ENCODE peak calls at places on chromosomes 6 and 20, in six cellular contexts. J is neural progenitor cell, T is sigmoid colon, H is tibial nerve, B is NB4, Z is AG10803. A is an unnamed sample.

GRCh38 chr6:19837511-19838441 is 606 bp downstream of the ID4 start:
- DNase-seq in J (peak), T (peak), H (no peak), B (no peak), Z (peak), A (no peak)

GRCh38 chr6:114364295-114364694 is 21.5 kb upstream of the HS3ST5 start:
- DNase-seq in J (peak), T (no peak), H (no peak), B (no peak), Z (no peak), A (no peak)

GRCh38 chr6:26205625-26206574 is 118.7 kb downstream of the HFE start:
- DNase-seq in J (no peak), T (no peak), H (no peak), B (peak), Z (peak), A (no peak)

GRCh38 chr20:699811-700338 is 24.3 kb upstream of the SCRT2 start:
- DNase-seq in J (peak), T (no peak), H (no peak), B (no peak), Z (no peak), A (no peak)

GRCh38 chr6:106997392-106998257 is 23.1 kb upstream of the CD24 start:
- DNase-seq in J (peak), T (no peak), H (no peak), B (peak), Z (peak), A (no peak)

GRCh38 chr6:39137235-39137634 is 22.2 kb upstream of the SAYSD1 start:
- DNase-seq in J (peak), T (no peak), H (no peak), B (peak), Z (peak), A (no peak)

GRCh38 chr20:20083796-20084195 is 31.5 kb downstream of the CFAP61 start:
- DNase-seq in J (peak), T (no peak), H (no peak), B (peak), Z (peak), A (no peak)

GRCh38 chr20:58349586-58349985 is 39.4 kb upstream of the VAPB start:
- DNase-seq in J (no peak), T (no peak), H (no peak), B (no peak), Z (peak), A (no peak)

GRCh38 chr20:18477218-18477617 is 10.0 kb downstream of the POLR3F start:
- DNase-seq in J (no peak), T (no peak), H (no peak), B (no peak), Z (no peak), A (no peak)

GRCh38 chr20:24878657-24879056 is 70.4 kb upstream of the CST7 start:
- DNase-seq in J (no peak), T (peak), H (no peak), B (no peak), Z (no peak), A (no peak)

DNA sequence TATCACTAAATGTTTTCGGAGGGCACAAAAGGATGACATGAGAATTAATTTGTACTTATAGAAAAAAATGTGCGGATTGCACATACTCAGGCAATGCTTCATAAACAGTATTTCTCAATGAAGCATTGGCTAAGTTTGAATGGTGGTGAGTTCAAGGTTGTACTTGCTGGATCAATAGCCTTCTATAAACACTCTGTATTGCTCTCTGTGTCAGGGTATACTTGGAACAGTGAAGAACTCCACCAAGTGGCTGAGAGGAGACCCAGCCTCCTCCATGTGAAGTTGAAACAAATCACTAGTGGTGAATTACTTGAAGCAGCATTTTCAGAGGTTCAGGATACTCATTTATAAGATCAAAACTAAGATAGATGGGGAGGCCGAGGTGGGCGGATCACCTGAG is 360.6 kb downstream of the RIMS1 start:
- DNase-seq in J (peak), T (no peak), H (no peak), B (peak), Z (no peak), A (no peak)
- TF ChIP-seq CTCF in J (peak), T (no peak), H (no peak), B (no peak), Z (no peak), A (peak)

GRCh38 chr20:61534346-61534745 is 282.3 kb downstream of the CDH4 start:
- DNase-seq in J (no peak), T (no peak), H (no peak), B (no peak), Z (no peak), A (peak)
- TF ChIP-seq CTCF in J (no peak), T (no peak), H (no peak), B (no peak), Z (no peak), A (no peak)

DNA sequence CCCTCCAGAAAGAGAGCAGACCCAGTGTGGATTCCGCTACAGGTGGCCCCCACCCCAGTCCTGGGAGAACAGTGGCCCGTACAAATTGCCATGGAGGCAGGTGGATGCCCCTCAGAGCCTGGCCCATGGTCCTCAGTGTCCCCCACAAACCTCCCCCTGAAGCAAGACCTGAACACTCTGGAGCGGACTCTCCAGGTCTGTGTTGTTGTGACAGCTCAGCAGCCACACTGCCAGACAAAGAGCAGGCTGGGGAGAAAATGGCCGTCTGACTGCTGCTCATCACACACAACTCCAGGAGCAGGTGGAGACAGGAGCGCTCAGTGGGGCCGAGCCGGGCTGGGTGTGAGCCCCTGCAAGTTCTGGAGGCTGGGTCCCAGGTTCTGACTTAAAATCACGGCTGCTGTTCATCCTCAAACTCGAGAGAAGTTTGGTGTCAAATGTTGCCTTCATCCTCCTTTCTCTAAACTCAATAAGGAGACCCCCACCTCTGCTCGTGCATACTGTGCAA is 241.8 kb downstream of the CDH4 start:
- DNase-seq in J (no peak), T (no peak), H (no peak), B (no peak), Z (no peak), A (no peak)
- TF ChIP-seq CTCF in J (no peak), T (no peak), H (no peak), B (no peak), Z (no peak), A (no peak)

GRCh38 chr20:53660947-53661381 is 67.3 kb upstream of the ZNF217 start:
- DNase-seq in J (no peak), T (no peak), H (no peak), B (no peak), Z (peak), A (no peak)
- TF ChIP-seq CTCF in J (no peak), T (no peak), H (no peak), B (no peak), Z (no peak), A (no peak)

DNA sequence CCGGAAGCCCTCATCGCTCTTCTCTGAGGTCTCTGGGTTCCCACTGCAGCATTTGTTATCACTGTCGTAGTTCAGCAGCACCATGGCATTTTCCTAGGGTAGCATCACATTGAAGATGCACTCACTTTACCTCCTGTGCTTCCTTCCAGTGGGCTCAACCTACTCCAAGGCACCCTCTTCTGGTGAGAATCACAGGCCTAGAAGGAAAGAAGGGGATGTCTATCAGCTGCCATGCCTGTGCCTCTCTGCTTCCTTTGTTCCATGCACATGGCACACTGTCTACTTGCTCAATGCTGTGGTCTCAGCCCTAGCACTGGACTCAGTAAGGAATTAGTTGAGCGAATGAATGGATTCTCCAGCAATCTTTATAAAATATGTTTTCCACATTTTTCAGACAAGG is 22.6 kb downstream of the CST4 start:
- DNase-seq in J (no peak), T (no peak), H (no peak), B (peak), Z (no peak), A (no peak)
- TF ChIP-seq CTCF in J (peak), T (no peak), H (no peak), B (peak), Z (peak), A (peak)

DNA sequence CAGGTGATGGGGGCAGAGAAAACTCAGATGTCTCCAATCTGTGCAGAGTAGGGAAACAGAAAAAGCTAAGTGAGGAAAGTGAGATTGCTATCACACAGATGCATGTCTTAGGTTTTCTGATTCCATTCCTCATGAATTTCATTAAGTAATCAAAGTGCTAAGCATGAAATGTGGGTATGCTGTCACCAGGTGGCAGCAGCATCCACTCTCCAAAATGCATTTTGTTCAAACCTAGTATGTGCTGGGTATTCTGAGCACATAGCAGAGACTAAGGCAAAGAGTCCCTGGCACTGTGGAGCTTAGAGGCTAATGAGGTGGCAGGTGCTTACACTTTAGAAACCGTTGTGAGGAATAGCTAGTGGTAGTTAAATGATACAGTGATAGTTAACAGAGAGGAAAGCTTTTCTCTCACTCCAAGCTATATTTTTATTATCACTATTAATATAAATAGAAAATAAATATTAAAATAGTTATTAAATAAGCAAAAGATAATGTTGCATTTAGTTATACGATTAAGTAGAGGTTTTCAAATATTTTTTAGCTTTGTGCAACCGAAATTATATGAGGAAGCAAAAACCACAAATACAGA is 179.5 kb downstream of the CDH26 start:
- DNase-seq in J (peak), T (no peak), H (no peak), B (peak), Z (peak), A (no peak)
- TF ChIP-seq CTCF in J (peak), T (no peak), H (no peak), B (peak), Z (peak), A (peak)

DNA sequence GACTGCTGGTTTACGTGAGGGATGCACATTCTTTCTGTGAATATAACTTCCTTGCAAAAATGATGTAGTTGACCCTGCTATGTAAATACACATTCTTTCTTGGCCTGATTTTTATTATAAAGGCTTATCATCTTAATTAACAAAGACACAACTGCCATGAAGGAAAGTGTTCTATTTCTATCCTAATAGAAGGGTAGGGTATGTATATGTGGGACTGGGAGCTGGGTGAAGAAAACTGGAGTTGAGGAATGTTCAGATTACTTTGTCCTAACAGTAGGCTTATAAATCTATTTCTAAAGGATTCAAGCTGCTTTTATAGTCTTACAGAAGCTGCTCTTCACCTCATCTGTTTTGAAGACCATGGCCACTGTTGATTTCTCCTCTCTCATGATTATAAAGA is 76.5 kb upstream of the RGS17 start:
- DNase-seq in J (no peak), T (no peak), H (no peak), B (no peak), Z (no peak), A (no peak)
- TF ChIP-seq CTCF in J (no peak), T (no peak), H (no peak), B (no peak), Z (no peak), A (no peak)

GRCh38 chr6:47059216-47059885 is 17.2 kb upstream of the ADGRF1 start:
- DNase-seq in J (no peak), T (no peak), H (no peak), B (no peak), Z (no peak), A (no peak)

GRCh38 chr6:47057830-47058540 is 15.9 kb upstream of the ADGRF1 start:
- DNase-seq in J (no peak), T (no peak), H (no peak), B (no peak), Z (peak), A (no peak)

GRCh38 chr6:47061631-47062300 is 19.6 kb upstream of the ADGRF1 start:
- DNase-seq in J (no peak), T (peak), H (no peak), B (no peak), Z (peak), A (no peak)

GRCh38 chr6:47062346-47062745 is 20.2 kb upstream of the ADGRF1 start:
- DNase-seq in J (no peak), T (no peak), H (no peak), B (no peak), Z (no peak), A (no peak)

DNA sequence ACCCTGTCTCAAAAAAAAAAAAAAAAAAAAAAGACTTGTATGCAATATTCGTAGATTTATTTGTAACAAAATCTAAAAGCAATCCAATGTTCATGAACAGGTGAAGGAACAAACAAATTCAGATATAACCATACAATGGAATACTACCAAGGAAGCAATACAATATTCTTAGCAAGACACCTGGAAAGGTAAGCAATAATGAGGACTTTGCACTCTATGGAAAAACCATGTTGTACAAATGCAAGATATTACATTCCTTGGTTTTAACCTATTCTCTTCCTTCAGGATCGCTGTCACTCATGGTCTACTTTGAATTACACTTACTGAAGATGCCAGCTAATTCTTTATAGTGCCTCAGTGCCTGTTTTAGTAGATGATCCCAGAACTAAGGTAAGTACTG is 14.7 kb upstream of the ADGRF1 start:
- DNase-seq in J (no peak), T (no peak), H (no peak), B (no peak), Z (no peak), A (no peak)
- TF ChIP-seq CTCF in J (no peak), T (no peak), H (no peak), B (no peak), Z (no peak), A (no peak)

A was measured in chondrocyte.